ENCODE peak calls at places on chromosomes 11 and 22, in eight cellular contexts. S, I, A, O, D, N, Z and Q are unnamed samples. For H3K4me1, the result is how much of the 10 kb centered on the place peaks cover.

GRCh38 chr11:68903288-68903630 is 373 bp downstream of the MRPL21 start:
- DNase-seq in S (no peak), I (no peak), A (no peak), O (no peak), D (no peak), N (peak), Z (no peak), Q (no peak)

GRCh38 chr22:37485006-37485713 is 1.0 kb downstream of the MFNG start:
- DNase-seq in S (no peak), I (no peak), A (no peak), O (no peak), D (no peak), N (peak), Z (no peak), Q (no peak)

GRCh38 chr11:106172389-106172991 is 95.0 kb downstream of the AASDHPPT start:
- DNase-seq in S (peak), I (no peak), A (no peak), O (no peak), D (no peak), N (no peak), Z (no peak), Q (no peak)

GRCh38 chr11:75714211-75714610 is 3.4 kb upstream of the MOGAT2 start:
- DNase-seq in S (no peak), I (no peak), A (no peak), O (no peak), D (no peak), N (peak), Z (no peak), Q (no peak)

GRCh38 chr22:45251828-45252227 is 11.1 kb upstream of the KIAA0930 start:
- DNase-seq in S (no peak), I (no peak), A (no peak), O (no peak), D (no peak), N (no peak), Z (no peak), Q (no peak)

GRCh38 chr11:114501901-114502300 is 57.8 kb downstream of the NXPE1 start:
- DNase-seq in S (no peak), I (no peak), A (no peak), O (no peak), D (no peak), N (no peak), Z (no peak), Q (no peak)

GRCh38 chr11:111416231-111416960 is 37.3 kb upstream of the POU2AF1 start:
- DNase-seq in S (no peak), I (no peak), A (no peak), O (no peak), D (no peak), N (no peak), Z (no peak), Q (no peak)

GRCh38 chr11:10777806-10778205 is 26.8 kb downstream of the CTR9 start:
- DNase-seq in S (no peak), I (no peak), A (no peak), O (peak), D (no peak), N (no peak), Z (no peak), Q (no peak)

GRCh38 chr11:108606495-108607160 is 13.1 kb upstream of the EXPH5 start:
- DNase-seq in S (no peak), I (no peak), A (no peak), O (peak), D (no peak), N (no peak), Z (no peak), Q (no peak)

GRCh38 chr22:29396126-29396525 is 7.8 kb upstream of the AP1B1 start:
- DNase-seq in S (no peak), I (no peak), A (no peak), O (no peak), D (no peak), N (no peak), Z (peak), Q (no peak)
- TF ChIP-seq CTCF in S (no peak), I (no peak), A (no peak), O (no peak), D (no peak), N (no peak), Z (no peak), Q (no peak)

GRCh38 chr11:126518996-126519351 is 163.5 kb downstream of the ST3GAL4 start:
- DNase-seq in S (no peak), I (no peak), A (no peak), O (no peak), D (no peak), N (peak), Z (no peak), Q (no peak)
- TF ChIP-seq POLR2A in S (no peak), I (no peak), A (no peak), O (no peak), D (no peak), N (no peak), Z (no peak), Q (no peak)

GRCh38 chr11:62573006-62573591 is 592 bp downstream of the EEF1G start:
- DNase-seq in S (no peak), I (no peak), A (no peak), O (no peak), D (no peak), N (no peak), Z (no peak), Q (no peak)

GRCh38 chr11:62575156-62575555 is 1.5 kb upstream of the EEF1G start:
- DNase-seq in S (no peak), I (no peak), A (no peak), O (no peak), D (peak), N (peak), Z (peak), Q (no peak)

GRCh38 chr11:62574363-62575057 is 819 bp upstream of the EEF1G start:
- DNase-seq in S (no peak), I (no peak), A (no peak), O (peak), D (peak), N (peak), Z (peak), Q (peak)

GRCh38 chr11:62572431-62572830 is 1.3 kb downstream of the EEF1G start:
- DNase-seq in S (no peak), I (no peak), A (no peak), O (no peak), D (no peak), N (peak), Z (no peak), Q (no peak)

GRCh38 chr11:62573592-62574362 is at the start of gene EEF1G:
- DNase-seq in S (peak), I (peak), A (peak), O (peak), D (peak), N (peak), Z (peak), Q (peak)
- H3K4me1 ChIP-seq in S (under half), I (under half), A (under half), O (under half), D (half or more), N (half or more), Z (under half), Q (under half)

GRCh38 chr22:24156146-24156914 is 25.0 kb upstream of the SUSD2 start:
- DNase-seq in S (no peak), I (no peak), A (no peak), O (peak), D (peak), N (peak), Z (peak), Q (no peak)

GRCh38 chr22:24157783-24158170 is 23.5 kb upstream of the SUSD2 start:
- DNase-seq in S (no peak), I (no peak), A (no peak), O (no peak), D (no peak), N (peak), Z (no peak), Q (no peak)

GRCh38 chr22:24154826-24155225 is 26.5 kb upstream of the SUSD2 start:
- DNase-seq in S (no peak), I (no peak), A (no peak), O (no peak), D (no peak), N (no peak), Z (no peak), Q (no peak)

GRCh38 chr22:24155597-24156145 is 25.6 kb upstream of the SUSD2 start:
- DNase-seq in S (peak), I (peak), A (peak), O (peak), D (peak), N (peak), Z (peak), Q (peak)

DNA sequence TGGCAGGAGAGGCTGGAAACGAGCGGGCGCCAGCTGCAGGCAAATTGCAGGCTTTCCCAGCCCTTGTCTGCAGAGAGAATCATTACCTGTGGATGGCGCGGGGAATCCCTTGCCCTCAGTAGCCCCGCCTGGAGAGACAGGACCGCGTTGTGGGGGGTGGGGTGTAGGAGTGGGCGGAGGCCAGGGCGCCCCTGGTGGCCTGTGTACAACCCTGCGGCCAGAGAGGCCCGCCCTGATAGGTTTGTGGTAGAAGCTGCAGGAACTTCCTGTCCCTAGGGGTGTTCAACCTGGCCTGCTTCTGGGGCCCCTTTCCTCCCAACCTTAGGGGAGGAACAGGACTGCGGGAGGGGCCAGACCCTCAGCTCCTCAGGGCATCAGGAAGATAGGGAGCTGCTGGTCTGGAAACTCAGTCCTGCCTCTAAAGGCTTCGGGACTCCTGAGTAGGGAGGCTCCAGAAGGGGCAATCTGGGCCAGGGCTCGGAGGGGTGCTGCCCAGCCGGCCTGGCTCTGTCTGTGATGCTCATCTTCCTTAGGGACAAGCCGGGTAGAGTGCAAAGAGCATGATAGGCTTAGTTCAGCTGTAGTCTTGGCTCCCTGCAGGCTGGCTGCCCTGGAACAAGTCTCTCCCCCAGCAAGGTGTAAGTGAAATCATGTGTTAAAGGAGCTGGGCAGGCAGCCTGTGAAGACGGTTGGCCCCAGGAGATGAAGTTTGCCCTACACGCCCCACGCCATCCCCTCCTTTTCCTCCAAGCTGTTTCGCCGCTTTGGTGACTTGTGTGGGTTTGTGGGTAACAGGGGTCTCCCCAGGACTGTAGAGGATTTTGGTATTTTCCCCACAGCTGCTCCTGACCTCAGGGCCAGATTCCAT is 24.1 kb upstream of the SUSD2 start:
- DNase-seq in S (peak), I (peak), A (peak), O (peak), D (peak), N (peak), Z (peak), Q (peak)
- TF ChIP-seq CTCF in S (peak), I (peak), A (peak), O (peak), D (peak), N (peak), Z (peak), Q (peak)

GRCh38 chr11:119205574-119206511 is at the start of gene CBL:
- DNase-seq in S (peak), I (peak), A (peak), O (peak), D (peak), N (peak), Z (peak), Q (peak)
- TF ChIP-seq POLR2A in S (peak), I (peak), A (peak), O (peak), D (no peak), N (peak), Z (peak), Q (peak)

GRCh38 chr11:12235945-12236743 is 125.8 kb downstream of the MICAL2 start:
- DNase-seq in S (peak), I (peak), A (no peak), O (peak), D (peak), N (no peak), Z (peak), Q (no peak)
- H3K4me1 ChIP-seq in S (under half), I (half or more), A (under half), O (under half), D (half or more), N (under half), Z (under half), Q (under half)